ENCODE peak calls at places on chromosomes 4 and X, in four cellular contexts. A is neural crest cell, Z is HCT116, B is GM13977. L is an unnamed sample.
A peak's percentile ranks its signal among the peaks of the same experiment; 100 is the strongest.

GRCh38 chrX:130330706-130331105 is 9.0 kb upstream of the SLC25A14 start:
- DNase-seq in B (peak; percentile 50), Z (peak; percentile 64), A (peak; percentile 22), L (peak; percentile 48)

GRCh38 chr4:21795091-21795490 is 153.5 kb downstream of the KCNIP4 start:
- DNase-seq in Z (no peak), A (no peak), B (no peak), L (peak; percentile 48)

GRCh38 chrX:20066968-20067708 is 49.6 kb downstream of the MAP7D2 start:
- DNase-seq in A (no peak), B (peak; percentile 64), Z (peak; percentile 38), L (peak; percentile 66)

GRCh38 chr4:38089961-38090360 is 129.8 kb downstream of the PTTG2 start:
- DNase-seq in Z (no peak), A (no peak), B (no peak), L (no peak)

GRCh38 chr4:74930166-74930565 is 2.8 kb upstream of the PARM1 start:
- DNase-seq in B (no peak), Z (no peak), A (no peak), L (no peak)

GRCh38 chr4:159026329-159026728 is 76.5 kb upstream of the RAPGEF2 start:
- DNase-seq in Z (no peak), A (no peak), B (no peak), L (no peak)

GRCh38 chrX:40167240-40168182 is 69.8 kb upstream of the BCOR start:
- DNase-seq in Z (no peak), A (no peak), B (no peak), L (no peak)

GRCh38 chr4:140720387-140721087 is 35.6 kb downstream of the TBC1D9 start:
- DNase-seq in B (no peak), Z (no peak), A (no peak), L (no peak)

GRCh38 chrX:38206036-38206435 is 14.6 kb downstream of the SRPX start:
- DNase-seq in B (no peak), Z (no peak), A (no peak), L (peak; percentile 84)

GRCh38 chr4:3753711-3754412 is 12.3 kb upstream of the ADRA2C start:
- DNase-seq in Z (no peak), A (no peak), B (no peak), L (no peak)

GRCh38 chrX:131747173-131747572 is 203.3 kb downstream of the OR13H1 start:
- DNase-seq in A (no peak), Z (no peak), B (peak; percentile 34), L (peak; percentile 88)

GRCh38 chr4:94274912-94275311 is 67.2 kb downstream of the SMARCAD1 start:
- DNase-seq in Z (no peak), B (no peak), A (no peak), L (peak; percentile 66)

GRCh38 chrX:70134116-70134477 is 850 bp downstream of the IGBP1 start:
- DNase-seq in Z (no peak), A (no peak), B (no peak), L (peak; percentile 9)

GRCh38 chr4:150004481-150004880 is 73.8 kb upstream of the DCLK2 start:
- DNase-seq in B (no peak), Z (no peak), A (no peak), L (peak; percentile 30)

GRCh38 chr4:127920521-127920920 is 39.8 kb downstream of the PLK4 start:
- DNase-seq in Z (no peak), B (no peak), A (no peak), L (peak; percentile 3)

GRCh38 chrX:97968376-97969104 is 1084.8 kb downstream of the RPA4 start:
- DNase-seq in B (no peak), Z (no peak), A (no peak), L (no peak)

GRCh38 chrX:74277846-74278245 is 26.1 kb upstream of the ZCCHC13 start:
- DNase-seq in B (no peak), A (no peak), Z (no peak), L (no peak)
- TF ChIP-seq CTCF in B (no peak), A (no peak), Z (no peak), L (no peak)

GRCh38 chrX:108557594-108557993 is 118.0 kb downstream of the COL4A5 start:
- DNase-seq in A (no peak), Z (no peak), B (no peak), L (no peak)
- TF ChIP-seq CTCF in A (no peak), Z (no peak), B (no peak), L (no peak)

GRCh38 chr4:7240341-7240740 is 48.0 kb downstream of the SORCS2 start:
- DNase-seq in A (no peak), Z (no peak), B (no peak), L (no peak)
- TF ChIP-seq CTCF in A (no peak), Z (no peak), B (no peak), L (no peak)

GRCh38 chr4:180909279-180909678 is 1333.9 kb upstream of the TENM3 start:
- DNase-seq in A (no peak), Z (peak; percentile 34), B (peak; percentile 18), L (peak; percentile 56)
- TF ChIP-seq CTCF in A (peak; percentile 36), Z (peak; percentile 67), B (peak; percentile 47), L (peak; percentile 70)

GRCh38 chr4:17510582-17510981 is 1.3 kb downstream of the QDPR start:
- DNase-seq in Z (no peak), A (no peak), B (no peak), L (no peak)

GRCh38 chr4:17512973-17513665 is 1.2 kb upstream of the QDPR start:
- DNase-seq in B (no peak), Z (no peak), A (no peak), L (peak; percentile 30)

GRCh38 chr4:17511041-17511949 is 595 bp downstream of the QDPR start:
- DNase-seq in Z (peak; percentile 15), A (peak; percentile 31), B (peak; percentile 48), L (peak; percentile 38)

GRCh38 chr4:17514865-17515264 is at the start of gene CLRN2:
- DNase-seq in B (no peak), Z (no peak), A (no peak), L (no peak)

DNA sequence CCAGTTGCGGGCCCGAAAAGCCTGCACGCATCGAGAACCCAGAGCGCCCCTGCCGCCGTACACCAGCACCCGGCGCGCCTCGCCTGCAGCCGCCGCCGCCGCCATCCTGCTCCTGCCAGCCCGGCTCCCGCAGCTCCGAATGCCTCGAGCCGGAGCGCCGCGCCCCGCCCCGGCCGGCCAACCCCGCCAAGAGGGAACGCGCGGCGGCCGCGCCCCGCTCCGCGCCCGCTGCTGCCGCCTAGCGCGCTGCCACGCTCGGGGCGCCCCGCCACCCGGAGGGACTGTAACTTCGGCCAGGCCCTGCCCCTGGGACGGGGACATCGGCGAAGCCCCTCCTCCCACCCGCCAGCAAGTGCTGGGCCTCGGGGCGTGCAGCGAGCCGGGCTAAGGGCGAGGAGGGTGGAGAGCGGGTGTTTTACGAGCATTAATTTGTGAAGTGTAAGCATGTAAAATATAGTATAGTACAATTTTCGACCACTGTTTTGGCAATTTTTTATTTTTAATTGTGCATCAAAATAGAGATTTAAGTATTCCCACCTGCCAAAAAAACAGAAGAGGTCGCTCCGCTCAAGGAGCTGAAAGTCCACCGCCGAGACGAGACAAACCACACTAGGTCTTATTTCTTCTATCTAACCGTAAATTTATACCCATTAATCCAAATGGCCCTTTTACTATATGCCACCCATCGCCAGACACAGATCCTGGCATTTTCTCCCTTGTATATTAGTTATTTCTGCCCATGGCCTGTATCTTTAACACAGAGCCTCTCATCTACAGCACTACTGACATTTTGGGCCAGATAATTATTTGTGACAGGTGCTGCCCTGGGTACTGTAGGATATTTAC is at the start of gene QDPR:
- DNase-seq in Z (peak; percentile 63), A (peak; percentile 76), B (peak; percentile 89), L (peak; percentile 52)
- TF ChIP-seq CTCF in Z (peak; percentile 13), A (peak; percentile 49), B (peak; percentile 63), L (no peak)

GRCh38 chrX:119423631-119424030 is 24.5 kb downstream of the SLC25A43 start:
- DNase-seq in B (no peak), Z (peak; percentile 23), A (no peak), L (no peak)

GRCh38 chrX:119427795-119428185 is 28.7 kb downstream of the SLC25A43 start:
- DNase-seq in A (no peak), B (no peak), Z (no peak), L (no peak)

GRCh38 chrX:119421306-119421705 is 22.2 kb downstream of the SLC25A43 start:
- DNase-seq in B (no peak), Z (no peak), A (no peak), L (no peak)

GRCh38 chrX:119427024-119427794 is 28.1 kb downstream of the SLC25A43 start:
- DNase-seq in Z (no peak), B (peak; percentile 42), A (no peak), L (peak; percentile 53)

GRCh38 chrX:119425050-119425449 is 25.9 kb downstream of the SLC25A43 start:
- DNase-seq in Z (no peak), B (no peak), A (no peak), L (no peak)
- TF ChIP-seq CTCF in Z (no peak), B (no peak), A (no peak), L (no peak)

GRCh38 chrX:26848511-26848910 is 614.6 kb downstream of the PPP4R3C start:
- DNase-seq in Z (no peak), A (no peak), B (no peak), L (no peak)

DNA sequence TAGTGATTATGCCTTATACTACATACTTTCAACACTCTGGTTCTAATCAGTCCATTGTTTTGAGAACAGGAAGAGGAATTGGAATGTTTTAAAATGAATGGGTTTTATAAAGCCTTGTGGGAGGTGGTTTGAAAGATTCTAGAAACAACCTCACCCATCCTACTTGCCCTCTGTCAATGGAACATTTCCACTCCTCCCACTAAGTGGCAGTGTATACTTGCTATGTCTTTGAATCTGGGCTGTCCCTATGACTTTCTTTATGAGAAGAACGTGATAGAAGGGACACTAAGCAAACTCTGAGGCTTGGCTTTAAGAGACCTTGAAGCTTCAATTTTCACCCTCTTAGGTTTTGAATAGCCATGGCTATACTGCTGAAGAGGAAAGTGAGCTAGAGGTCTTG is 611.2 kb downstream of the PPP4R3C start:
- DNase-seq in Z (peak; percentile 23), B (no peak), A (no peak), L (peak; percentile 0)
- TF ChIP-seq CTCF in Z (peak; percentile 13), B (peak; percentile 34), A (no peak), L (no peak)

DNA sequence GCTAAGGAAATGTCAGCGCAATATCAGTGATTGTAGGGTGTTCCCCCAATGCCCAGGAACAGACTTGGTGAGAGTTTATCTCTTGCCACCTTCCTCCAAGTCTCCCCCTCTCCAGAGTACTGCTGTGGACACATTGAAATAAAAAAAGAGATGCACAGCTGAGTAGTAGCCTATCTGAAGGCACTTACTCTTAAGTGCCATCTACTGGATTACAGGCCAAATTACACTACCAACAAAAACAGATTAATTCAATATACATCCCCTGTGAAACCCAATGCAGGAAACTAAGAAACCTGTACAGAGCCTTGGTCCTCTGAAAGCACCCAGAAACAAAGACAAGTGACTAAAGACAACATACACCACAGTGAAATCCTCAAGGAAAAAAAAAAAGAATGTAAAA is 460.3 kb downstream of the ZIC3 start:
- DNase-seq in Z (no peak), B (peak; percentile 28), A (no peak), L (peak; percentile 4)
- TF ChIP-seq CTCF in Z (peak; percentile 19), B (peak; percentile 64), A (peak; percentile 60), L (peak; percentile 47)

DNA sequence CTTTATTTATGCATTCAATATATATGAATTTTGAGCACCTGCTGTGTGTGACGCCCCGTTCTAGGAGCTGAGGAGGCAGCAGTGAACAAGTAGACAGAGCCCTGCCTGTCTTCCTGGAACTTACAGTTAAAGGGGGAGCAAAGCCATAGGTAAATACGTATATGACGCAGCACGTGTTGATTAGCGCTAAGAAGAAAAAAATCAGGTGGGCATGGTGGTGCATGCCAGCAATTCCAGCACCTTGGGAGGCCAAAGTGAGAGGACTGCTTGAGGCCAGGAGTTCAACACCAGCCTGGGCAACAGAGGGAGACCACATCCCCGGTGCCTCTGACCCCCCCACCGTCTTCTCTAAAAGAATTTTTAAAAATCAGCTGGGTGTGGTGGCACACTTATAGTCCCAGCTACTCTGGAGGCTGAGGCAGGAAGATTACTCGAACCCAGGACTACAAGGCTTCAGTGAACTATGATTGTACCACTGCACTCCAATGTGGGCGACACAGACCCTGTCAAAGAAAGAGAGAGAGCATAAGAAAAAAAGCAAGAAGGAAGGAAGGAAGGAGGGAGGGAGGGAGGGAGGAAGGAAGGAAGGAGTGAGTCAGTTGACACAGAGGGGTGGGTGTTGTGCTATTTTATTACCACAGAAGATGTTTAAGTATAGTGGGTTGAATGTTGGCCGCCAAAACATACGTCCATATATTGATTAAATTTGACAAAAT is 5.4 kb upstream of the KIAA0232 start:
- DNase-seq in Z (no peak), A (no peak), B (no peak), L (no peak)
- TF ChIP-seq CTCF in Z (no peak), A (no peak), B (no peak), L (no peak)